ENCODE peak calls at places on chromosomes 11 and 22, in seven cellular contexts. I is body of pancreas, M is prostate gland, K is spleen, H is lung, F is choroid plexus epithelial cell, C is foreskin fibroblast. G is an unnamed sample.

GRCh38 chr11:76288166-76288978 is 82.1 kb upstream of the WNT11 start:
- DNase-seq in C (no peak), H (no peak), K (no peak), I (no peak), F (no peak), M (no peak), G (no peak)

GRCh38 chr22:35484651-35485372 is 55.8 kb upstream of the RASD2 start:
- DNase-seq in F (no peak), C (peak; percentile 30), M (no peak), H (no peak), K (no peak), I (no peak), G (no peak)

GRCh38 chr22:28581020-28581419 is 98.6 kb downstream of the TTC28 start:
- DNase-seq in M (no peak), H (no peak), F (no peak), I (no peak), C (no peak), K (no peak), G (no peak)

GRCh38 chr22:38139901-38140300 is 29.4 kb upstream of the BAIAP2L2 start:
- DNase-seq in M (no peak), I (no peak), H (no peak), K (no peak), C (no peak), F (no peak), G (no peak)

GRCh38 chr11:68118753-68119448 is 2.3 kb downstream of the CHKA start:
- DNase-seq in F (peak; percentile 17), H (no peak), M (no peak), C (no peak), K (no peak), I (peak; percentile 73), G (no peak)

GRCh38 chr22:37107779-37108621 is 1.5 kb downstream of the TMPRSS6 start:
- DNase-seq in H (no peak), F (no peak), K (no peak), C (no peak), I (no peak), M (no peak), G (no peak)

GRCh38 chr22:38770257-38770949 is 14.6 kb upstream of the SUN2 start:
- DNase-seq in C (no peak), K (no peak), I (no peak), M (no peak), H (no peak), F (no peak), G (no peak)

GRCh38 chr11:40293655-40294342 is 1165.7 kb downstream of the LRRC4C start:
- DNase-seq in I (peak; percentile 78), M (peak; percentile 9), H (peak; percentile 56), C (peak; percentile 86), F (peak; percentile 95), K (no peak), G (peak; percentile 61)

GRCh38 chr11:12164061-12165014 is 53.9 kb downstream of the MICAL2 start:
- DNase-seq in H (no peak), M (peak; percentile 83), I (no peak), F (peak; percentile 88), K (no peak), C (peak; percentile 84), G (no peak)

GRCh38 chr11:47106839-47107520 is 69.7 kb downstream of the ARFGAP2 start:
- DNase-seq in I (no peak), K (no peak), M (no peak), H (no peak), C (no peak), F (no peak), G (no peak)

GRCh38 chr11:27921472-27921871 is 186.5 kb downstream of the KIF18A start:
- DNase-seq in C (peak; percentile 43), I (no peak), H (no peak), K (no peak), M (no peak), F (no peak), G (no peak)

GRCh38 chr22:45216133-45217003 is 24.3 kb downstream of the KIAA0930 start:
- DNase-seq in H (no peak), F (peak; percentile 67), M (no peak), C (peak; percentile 62), K (peak; percentile 54), I (peak; percentile 79), G (no peak)

GRCh38 chr11:36594316-36594989 is at the start of gene IFTAP:
- DNase-seq in K (peak; percentile 82), F (peak; percentile 95), I (peak; percentile 72), M (peak; percentile 65), C (peak; percentile 93), H (peak; percentile 54), G (peak; percentile 65)

GRCh38 chr11:84720706-84721402 is 906.3 kb downstream of the DLG2 start:
- DNase-seq in M (no peak), I (peak; percentile 67), K (peak; percentile 74), F (peak; percentile 24), C (peak; percentile 1), H (no peak), G (no peak)

GRCh38 chr11:9577551-9577950 is 4.1 kb downstream of the WEE1 start:
- DNase-seq in M (no peak), I (no peak), C (peak; percentile 39), H (no peak), K (no peak), F (peak; percentile 57), G (no peak)

GRCh38 chr11:69316941-69317340 is 23.0 kb downstream of the MYEOV start:
- DNase-seq in M (no peak), I (no peak), C (no peak), H (no peak), K (peak; percentile 33), F (no peak), G (no peak)

GRCh38 chr11:76143274-76143673 is 63.0 kb downstream of the WNT11 start:
- DNase-seq in H (no peak), M (no peak), F (no peak), C (no peak), K (no peak), I (no peak), G (no peak)

GRCh38 chr11:29135504-29135903 is 881.3 kb downstream of the KCNA4 start:
- DNase-seq in I (no peak), H (no peak), K (no peak), F (peak; percentile 38), M (no peak), C (peak; percentile 51), G (peak; percentile 59)

GRCh38 chr11:118612378-118612777 is 5.0 kb downstream of the PHLDB1 start:
- DNase-seq in C (peak; percentile 39), F (no peak), K (peak; percentile 69), M (no peak), I (no peak), H (no peak), G (no peak)

GRCh38 chr22:42964994-42965699 is 49.8 kb downstream of the PACSIN2 start:
- DNase-seq in K (no peak), H (no peak), M (no peak), F (peak; percentile 70), I (no peak), C (peak; percentile 77), G (no peak)

GRCh38 chr11:18844753-18845367 is 53.3 kb upstream of the PTPN5 start:
- DNase-seq in M (no peak), H (no peak), K (no peak), F (peak; percentile 72), C (peak; percentile 45), I (no peak), G (no peak)
- TF ChIP-seq CTCF in M (no peak), H (no peak), K (no peak), F (peak; percentile 77), C (peak; percentile 72), I (peak; percentile 53), G (peak; percentile 58)

GRCh38 chr11:74520927-74521665 is 27.6 kb upstream of the LIPT2 start:
- DNase-seq in C (no peak), H (no peak), M (no peak), K (no peak), I (peak; percentile 41), F (no peak), G (no peak)
- H3K4me3 ChIP-seq in C (no peak overlapping the region), H (no peak overlapping the region), M (no peak overlapping the region), K (no peak overlapping the region), I (no peak overlapping the region), F (no peak overlapping the region), G (no peak overlapping the region)

GRCh38 chr11:35407041-35407440 is 12.3 kb downstream of the SLC1A2 start:
- DNase-seq in K (no peak), M (no peak), H (no peak), C (no peak), F (no peak), I (no peak), G (no peak)
- TF ChIP-seq CTCF in K (no peak), M (no peak), H (no peak), C (no peak), F (no peak), I (no peak), G (no peak)

GRCh38 chr11:72641900-72642814 is 32.1 kb downstream of the PDE2A start:
- DNase-seq in M (peak; percentile 15), I (peak; percentile 49), K (peak; percentile 85), F (no peak), C (peak; percentile 59), H (no peak), G (no peak)
- H3K4me3 ChIP-seq in M (peak overlapping the region; percentile 46), I (peak overlapping the region; percentile 7), K (peak overlapping the region; percentile 52), F (peak overlapping the region; percentile 50), C (peak overlapping the region; percentile 32), H (peak overlapping the region; percentile 36), G (peak overlapping the region; percentile 52)

GRCh38 chr11:43557553-43558031 is 122.9 kb upstream of the HSD17B12 start:
- DNase-seq in H (no peak), I (no peak), M (no peak), F (peak; percentile 60), C (peak; percentile 31), K (no peak), G (no peak)
- TF ChIP-seq CTCF in H (no peak), I (no peak), M (no peak), F (peak; percentile 49), C (no peak), K (no peak), G (no peak)